ENCODE peak calls at places on chromosomes 2 and 18, in four cellular contexts. Z is MM.1S, H is fibroblast of lung, X is astrocyte. Q is an unnamed sample.
A peak's percentile ranks its signal among the peaks of the same experiment; 100 is the strongest.

GRCh38 chr2:105294844-105295481 is 34.6 kb downstream of the TGFBRAP1 start:
- DNase-seq in H (peak; percentile 69), X (peak; percentile 60), Z (peak; percentile 62), Q (peak; percentile 13)

GRCh38 chr18:6956999-6957398 is 160.6 kb downstream of the LAMA1 start:
- DNase-seq in Z (no peak), X (no peak), H (no peak), Q (no peak)

GRCh38 chr2:134718956-134719814 is at the start of gene TMEM163:
- DNase-seq in H (no peak), X (no peak), Z (peak; percentile 43), Q (no peak)

GRCh38 chr2:160145471-160145870 is 54.6 kb downstream of the ITGB6 start:
- DNase-seq in X (no peak), H (no peak), Z (peak; percentile 74), Q (no peak)

GRCh38 chr2:145623136-145623535 is 1103.2 kb upstream of the ZEB2 start:
- DNase-seq in H (peak; percentile 62), Z (no peak), X (peak; percentile 87), Q (peak; percentile 71)

GRCh38 chr2:160257015-160257741 is 57.1 kb upstream of the ITGB6 start:
- DNase-seq in H (no peak), X (peak; percentile 41), Z (no peak), Q (peak; percentile 89)

GRCh38 chr2:8515864-8516533 is 165.9 kb upstream of the ID2 start:
- DNase-seq in Z (peak; percentile 83), X (no peak), H (no peak), Q (no peak)

GRCh38 chr2:9087151-9087681 is 83.7 kb upstream of the MBOAT2 start:
- DNase-seq in Z (no peak), H (no peak), X (peak; percentile 32), Q (no peak)

GRCh38 chr18:23619388-23619873 is 33.1 kb upstream of the NPC1 start:
- DNase-seq in X (peak; percentile 30), Z (no peak), H (peak; percentile 10), Q (no peak)

GRCh38 chr2:8599421-8600242 is 82.2 kb upstream of the ID2 start:
- DNase-seq in H (no peak), X (no peak), Z (no peak), Q (no peak)

GRCh38 chr2:74006424-74006823 is 21.7 kb downstream of the TET3 start:
- DNase-seq in H (peak; percentile 74), Z (no peak), X (no peak), Q (no peak)

GRCh38 chr18:78528437-78529228 is 451.0 kb upstream of the SALL3 start:
- DNase-seq in Z (no peak), X (no peak), H (no peak), Q (no peak)

GRCh38 chr2:109435866-109436634 is 177.7 kb downstream of the SEPTIN10 start:
- DNase-seq in H (peak; percentile 52), Z (no peak), X (no peak), Q (no peak)

GRCh38 chr2:200615247-200615646 is 29.4 kb downstream of the AOX1 start:
- DNase-seq in H (peak; percentile 72), X (peak; percentile 71), Z (no peak), Q (peak; percentile 38)

GRCh38 chr2:167209784-167210183 is 321.5 kb downstream of the XIRP2 start:
- DNase-seq in H (peak; percentile 72), Z (no peak), X (peak; percentile 8), Q (no peak)

GRCh38 chr2:105373344-105373781 is 25.5 kb downstream of the FHL2 start:
- DNase-seq in H (peak; percentile 83), X (peak; percentile 57), Z (peak; percentile 19), Q (no peak)

GRCh38 chr2:7168012-7168411 is 250.8 kb downstream of the RNF144A start:
- DNase-seq in X (no peak), Z (no peak), H (no peak), Q (no peak)

GRCh38 chr2:10765461-10765860 is 44.0 kb downstream of the ATP6V1C2 start:
- DNase-seq in Z (no peak), X (no peak), H (no peak), Q (peak; percentile 77)

GRCh38 chr2:128365217-128365905 is 46.7 kb upstream of the HS6ST1 start:
- DNase-seq in X (peak; percentile 47), H (no peak), Z (no peak), Q (no peak)

GRCh38 chr2:239934571-239935171 is 90.5 kb downstream of the NDUFA10 start:
- DNase-seq in Z (no peak), X (no peak), H (peak; percentile 49), Q (peak; percentile 39)

GRCh38 chr2:72144746-72145657 is 2.7 kb downstream of the CYP26B1 start:
- DNase-seq in H (no peak), Z (peak; percentile 25), X (no peak), Q (peak; percentile 63)
- TF ChIP-seq EZH2 in H (peak; percentile 98), Z (no peak), X (peak; percentile 99), Q (no peak)

GRCh38 chr2:44945676-44946427 is 4.3 kb downstream of the SIX3 start:
- DNase-seq in X (no peak), H (no peak), Z (no peak), Q (no peak)
- TF ChIP-seq EZH2 in X (no peak), H (no peak), Z (no peak), Q (no peak)

GRCh38 chr2:63514237-63514716 is 74.0 kb downstream of the WDPCP start:
- DNase-seq in X (no peak), H (no peak), Z (no peak), Q (no peak)
- TF ChIP-seq EZH2 in X (no peak), H (no peak), Z (no peak), Q (no peak)

DNA sequence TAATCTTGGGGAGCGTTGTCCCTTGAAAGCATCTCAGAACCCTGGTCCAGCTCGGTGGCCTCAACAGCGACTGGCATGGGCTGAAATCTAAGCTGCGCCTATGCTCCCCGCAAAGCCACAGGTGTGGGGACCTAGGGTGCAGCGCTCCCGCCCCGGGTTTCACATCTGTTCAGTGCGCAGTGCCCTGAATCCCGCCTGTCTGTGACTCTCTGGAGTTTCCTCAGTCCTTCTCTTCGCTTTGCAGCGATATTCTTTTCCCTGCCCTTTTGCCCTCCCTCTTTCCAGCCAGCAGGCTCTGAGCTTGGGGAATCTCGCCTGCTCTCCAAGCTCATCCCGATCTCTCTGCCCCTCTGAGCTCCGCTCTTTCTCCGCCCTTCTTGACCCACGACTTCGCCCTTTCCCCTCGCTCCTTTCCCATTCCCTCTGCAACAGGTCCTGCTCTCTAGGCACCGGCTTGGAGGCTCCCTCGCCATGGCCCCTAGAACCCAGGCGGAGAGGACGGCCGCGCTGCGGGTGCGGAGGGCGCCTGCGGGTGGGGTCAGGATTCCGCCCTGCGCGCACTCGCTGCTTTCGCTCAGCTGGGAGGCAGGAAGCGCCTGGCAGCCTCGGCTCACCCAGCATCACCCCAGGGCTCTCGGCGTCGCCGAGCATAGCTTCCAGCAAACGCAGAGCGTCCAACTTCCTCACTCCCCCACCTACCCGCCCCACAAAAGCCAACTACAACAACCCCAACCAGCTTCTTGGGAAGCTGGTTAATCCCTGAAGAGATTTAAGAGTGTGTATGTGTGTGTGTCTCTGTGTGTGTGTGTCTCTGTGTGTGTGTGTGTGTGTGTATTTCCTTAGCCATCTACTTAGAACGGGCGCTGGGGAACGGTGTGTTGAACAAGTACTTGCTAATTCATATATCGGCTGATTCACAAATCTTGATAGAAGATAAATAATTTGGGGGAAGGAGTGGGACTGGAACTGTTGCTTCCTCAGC is 1.1 kb downstream of the GRP start:
- DNase-seq in Z (no peak), H (no peak), X (no peak), Q (no peak)
- TF ChIP-seq EZH2 in Z (no peak), H (no peak), X (peak; percentile 85), Q (no peak)

DNA sequence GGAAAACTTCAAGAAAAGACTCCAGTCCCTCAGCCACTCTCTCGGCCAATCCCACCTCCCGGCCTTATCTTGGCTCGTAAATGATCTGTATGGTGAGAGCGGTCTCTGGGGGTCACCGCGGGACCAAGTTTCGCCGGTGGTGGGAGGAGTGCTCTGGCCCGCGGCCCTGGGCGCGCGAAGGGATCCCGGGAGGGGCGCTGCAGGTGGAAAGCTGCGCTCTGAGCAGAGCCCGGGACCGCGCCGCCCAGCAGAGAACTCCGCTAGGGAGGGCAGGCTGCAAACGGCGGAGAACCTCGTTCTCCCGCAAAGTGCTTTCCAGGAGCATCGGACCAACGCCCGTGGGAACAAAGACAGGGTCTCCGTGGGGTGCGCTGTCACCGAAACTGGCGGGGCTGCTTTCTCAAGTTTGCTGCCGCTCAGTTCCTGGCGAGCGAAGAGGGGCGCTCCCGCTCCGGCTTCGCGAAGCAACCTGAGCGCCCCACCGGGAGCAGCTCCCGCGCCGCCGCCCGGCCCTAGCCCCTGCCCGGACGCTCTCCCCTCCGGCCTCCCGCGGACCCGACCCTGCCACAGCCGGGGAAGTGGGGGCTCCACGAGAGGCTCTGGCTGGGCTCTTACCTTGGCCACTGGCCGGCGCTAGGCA is 508 bp downstream of the LRP2 start:
- DNase-seq in H (no peak), Z (no peak), X (no peak), Q (no peak)
- TF ChIP-seq EZH2 in H (no peak), Z (no peak), X (peak; percentile 35), Q (no peak)

GRCh38 chr2:218877891-218878290 is 2.8 kb upstream of the WNT10A start:
- DNase-seq in H (no peak), Z (no peak), X (no peak), Q (no peak)
- TF ChIP-seq EZH2 in H (no peak), Z (no peak), X (peak; percentile 33), Q (no peak)

DNA sequence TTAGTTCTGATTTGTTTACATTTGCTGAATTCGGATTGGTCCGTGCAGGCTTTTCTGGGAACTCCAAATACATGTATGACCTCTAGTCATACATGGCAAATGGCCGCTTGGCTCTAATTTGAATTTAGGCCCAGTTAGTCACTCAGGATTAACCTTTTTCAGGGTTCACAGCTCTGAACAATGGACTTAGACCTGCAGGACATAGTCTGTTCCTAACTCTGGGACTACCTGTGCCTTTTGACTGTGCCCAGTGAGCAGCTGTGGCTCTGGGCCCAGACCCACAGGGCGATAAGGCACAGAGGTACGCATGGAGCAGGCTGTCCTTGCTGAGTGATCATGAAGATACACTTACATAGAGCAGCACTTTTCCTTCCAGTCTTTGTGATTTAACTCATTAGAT is 28.5 kb downstream of the IL37 start:
- DNase-seq in H (no peak), Z (no peak), X (no peak), Q (no peak)
- TF ChIP-seq EZH2 in H (no peak), Z (no peak), X (no peak), Q (no peak)

DNA sequence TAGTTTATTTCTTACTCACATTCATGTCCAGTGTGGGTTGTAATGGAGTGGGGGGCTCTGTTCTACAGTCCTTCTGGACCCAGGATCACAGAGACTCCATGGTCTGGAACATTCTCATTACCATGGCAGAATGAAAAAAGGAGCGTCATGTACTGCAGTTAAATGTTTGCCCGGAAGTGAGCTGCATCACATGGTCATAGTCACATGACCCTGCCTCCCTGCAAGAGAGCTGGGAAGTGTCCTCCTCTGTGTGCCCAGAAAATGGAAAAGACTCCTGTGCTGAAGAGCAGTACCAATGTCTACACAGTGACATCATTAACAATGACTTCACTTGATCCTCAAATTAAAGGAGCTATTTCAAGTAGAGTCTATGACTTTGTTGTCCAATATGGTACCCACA is 74.0 kb upstream of the ZBTB14 start:
- DNase-seq in H (no peak), Z (no peak), X (no peak), Q (no peak)
- TF ChIP-seq EZH2 in H (no peak), Z (no peak), X (no peak), Q (no peak)